ENCODE peak calls at places on chromosome 13, in eight cellular contexts. N is EL, J is activated T-cell treated with anti-CD3 and anti-CD28 coated beads for 4 hours, Y is heart right ventricle, R is dermis blood vessel endothelial cell, A is hypothalamus, B is dorsolateral prefrontal cortex, T is activated gamma-delta T cell. X is an unnamed sample.

GRCh38 chr13:46605824-46606554 is 53.0 kb downstream of the LRCH1 start:
- DNase-seq in N (no peak), J (no peak), Y (no peak), R (no peak), A (no peak), B (no peak), T (no peak), X (no peak)

GRCh38 chr13:49792550-49793324 is at the start of gene KPNA3:
- DNase-seq in N (peak; percentile 95), J (peak; percentile 89), Y (peak; percentile 97), R (peak; percentile 95), A (peak; percentile 84), B (peak; percentile 91), T (peak; percentile 90), X (peak; percentile 83)

GRCh38 chr13:97242755-97243497 is 20.8 kb downstream of the MBNL2 start:
- DNase-seq in N (no peak), J (no peak), Y (peak; percentile 50), R (peak; percentile 88), A (no peak), B (peak; percentile 89), T (no peak), X (no peak)

GRCh38 chr13:30607908-30608307 is 9.8 kb upstream of the USPL1 start:
- DNase-seq in N (no peak), J (peak; percentile 44), Y (no peak), R (no peak), A (no peak), B (no peak), T (no peak), X (no peak)

GRCh38 chr13:98059276-98059675 is 83.6 kb upstream of the FARP1 start:
- DNase-seq in N (no peak), J (no peak), Y (no peak), R (no peak), A (no peak), B (no peak), T (no peak), X (no peak)

GRCh38 chr13:76380436-76381065 is 505.7 kb downstream of the KCTD12 start:
- DNase-seq in N (no peak), J (no peak), Y (no peak), R (no peak), A (no peak), B (peak; percentile 29), T (no peak), X (no peak)

GRCh38 chr13:94427313-94427712 is 52.2 kb downstream of the DCT start:
- DNase-seq in N (no peak), J (no peak), Y (no peak), R (no peak), A (no peak), B (no peak), T (no peak), X (no peak)

GRCh38 chr13:74114202-74114601 is 20.0 kb downstream of the KLF12 start:
- DNase-seq in N (peak; percentile 71), J (no peak), Y (no peak), R (no peak), A (no peak), B (no peak), T (no peak), X (no peak)

GRCh38 chr13:48154671-48155070 is 59.8 kb upstream of the MED4 start:
- DNase-seq in N (no peak), J (no peak), Y (no peak), R (no peak), A (no peak), B (no peak), T (no peak), X (no peak)

GRCh38 chr13:76019421-76020044 is 383.4 kb downstream of the LMO7 start:
- DNase-seq in N (peak; percentile 4), J (no peak), Y (peak; percentile 12), R (peak; percentile 30), A (no peak), B (peak; percentile 83), T (no peak), X (no peak)

GRCh38 chr13:99308481-99309087 is 1.4 kb upstream of the GPR183 start:
- DNase-seq in N (peak; percentile 71), J (no peak), Y (no peak), R (peak; percentile 26), A (no peak), B (no peak), T (no peak), X (no peak)

GRCh38 chr13:27971236-27971645 is 2.1 kb upstream of the CDX2 start:
- DNase-seq in N (no peak), J (no peak), Y (no peak), R (no peak), A (no peak), B (no peak), T (no peak), X (no peak)

GRCh38 chr13:57624565-57625435 is 6.7 kb upstream of the PCDH17 start:
- DNase-seq in N (peak; percentile 12), J (no peak), Y (no peak), R (peak; percentile 79), A (no peak), B (peak; percentile 45), T (no peak), X (no peak)

GRCh38 chr13:102190930-102191329 is 210.9 kb downstream of the FGF14 start:
- DNase-seq in N (no peak), J (no peak), Y (no peak), R (no peak), A (no peak), B (no peak), T (no peak), X (no peak)

GRCh38 chr13:91592050-91593014 is 193.9 kb downstream of the GPC5 start:
- DNase-seq in N (no peak), J (no peak), Y (no peak), R (no peak), A (no peak), B (no peak), T (no peak), X (no peak)

GRCh38 chr13:42011601-42012401 is 36.6 kb upstream of the DGKH start:
- DNase-seq in N (no peak), J (no peak), Y (peak; percentile 12), R (peak; percentile 41), A (no peak), B (no peak), T (no peak), X (no peak)

GRCh38 chr13:66159526-66159925 is 1070.6 kb downstream of the PCDH9 start:
- DNase-seq in N (no peak), J (no peak), Y (no peak), R (no peak), A (no peak), B (no peak), T (no peak), X (no peak)

GRCh38 chr13:26446751-26447150 is 110.7 kb upstream of the WASF3 start:
- DNase-seq in N (peak; percentile 41), J (no peak), Y (no peak), R (no peak), A (no peak), B (no peak), T (no peak), X (no peak)

GRCh38 chr13:24854311-24854710 is 90.3 kb downstream of the RNF17 start:
- DNase-seq in N (no peak), J (no peak), Y (no peak), R (no peak), A (no peak), B (no peak), T (no peak), X (no peak)

GRCh38 chr13:98371624-98372023 is 194.6 kb upstream of the RNF113B start:
- DNase-seq in N (no peak), J (no peak), Y (no peak), R (no peak), A (no peak), B (no peak), T (no peak), X (no peak)

GRCh38 chr13:80798576-80799133 is 457.7 kb upstream of the SPRY2 start:
- DNase-seq in N (no peak), J (no peak), Y (no peak), R (no peak), A (no peak), B (no peak), T (no peak), X (no peak)

GRCh38 chr13:53137777-53138176 is 109.2 kb downstream of the OLFM4 start:
- DNase-seq in N (peak; percentile 90), J (no peak), Y (no peak), R (no peak), A (no peak), B (no peak), T (no peak), X (no peak)

GRCh38 chr13:76672422-76672821 is 213.8 kb downstream of the KCTD12 start:
- DNase-seq in N (no peak), J (no peak), Y (no peak), R (peak; percentile 24), A (no peak), B (no peak), T (no peak), X (no peak)

GRCh38 chr13:75864718-75865117 is 228.6 kb downstream of the LMO7 start:
- DNase-seq in N (peak; percentile 48), J (no peak), Y (no peak), R (no peak), A (no peak), B (no peak), T (no peak), X (no peak)

GRCh38 chr13:44307844-44308243 is 65.8 kb upstream of the SERP2 start:
- DNase-seq in N (no peak), J (no peak), Y (no peak), R (peak; percentile 19), A (no peak), B (no peak), T (no peak), X (no peak)

GRCh38 chr13:108987488-108987887 is 358.1 kb downstream of the MYO16 start:
- DNase-seq in N (no peak), J (no peak), Y (no peak), R (no peak), A (no peak), B (no peak), T (no peak), X (no peak)

GRCh38 chr13:59332966-59333365 is 830.8 kb downstream of the DIAPH3 start:
- DNase-seq in N (no peak), J (no peak), Y (no peak), R (peak; percentile 58), A (no peak), B (no peak), T (no peak), X (no peak)

GRCh38 chr13:70816853-70817252 is 708.6 kb upstream of the KLHL1 start:
- DNase-seq in N (no peak), J (no peak), Y (no peak), R (no peak), A (no peak), B (no peak), T (no peak), X (no peak)

GRCh38 chr13:65638572-65639168 is 1591.5 kb downstream of the PCDH9 start:
- DNase-seq in N (peak; percentile 56), J (no peak), Y (no peak), R (peak; percentile 63), A (no peak), B (no peak), T (no peak), X (no peak)

GRCh38 chr13:113742445-113743120 is 16.4 kb upstream of the TMEM255B start:
- DNase-seq in N (no peak), J (no peak), Y (no peak), R (no peak), A (no peak), B (no peak), T (no peak), X (no peak)

GRCh38 chr13:62176051-62176450 is 760.4 kb upstream of the PCDH20 start:
- DNase-seq in N (no peak), J (no peak), Y (no peak), R (no peak), A (no peak), B (no peak), T (no peak), X (no peak)

X was measured in 8988T.